ENCODE peak calls at places on chromosome 6, in ten cellular contexts. B, R, Q, O, I, N, W, Y, T and A are unnamed samples.

GRCh38 chr6:169420912-169421543 is 167.4 kb upstream of the THBS2 start:
- DNase-seq in B (no peak), R (peak; percentile 73), Q (no peak), O (peak; percentile 40), I (no peak), N (no peak), W (no peak), Y (peak; percentile 57), T (no peak), A (no peak)

GRCh38 chr6:129766959-129767728 is 57.2 kb upstream of the ARHGAP18 start:
- DNase-seq in B (no peak), R (peak; percentile 22), Q (no peak), O (peak; percentile 41), I (peak; percentile 22), N (peak; percentile 21), W (peak; percentile 52), Y (peak; percentile 77), T (peak; percentile 57), A (peak; percentile 26)

GRCh38 chr6:69796081-69796626 is 656 bp downstream of the LMBRD1 start:
- DNase-seq in B (no peak), R (no peak), Q (no peak), O (no peak), I (no peak), N (no peak), W (peak; percentile 26), Y (peak; percentile 87), T (peak; percentile 55), A (peak; percentile 39)

GRCh38 chr6:122995930-122996796 is at the start of gene CLVS2:
- DNase-seq in B (no peak), R (peak; percentile 20), Q (no peak), O (peak; percentile 17), I (peak; percentile 26), N (peak; percentile 12), W (peak; percentile 4), Y (peak; percentile 89), T (no peak), A (no peak)

GRCh38 chr6:92132446-92132845 is 1286.9 kb downstream of the EPHA7 start:
- DNase-seq in B (no peak), R (no peak), Q (no peak), O (no peak), I (no peak), N (no peak), W (no peak), Y (no peak), T (no peak), A (no peak)

GRCh38 chr6:122610690-122611455 is 668 bp downstream of the PKIB start:
- DNase-seq in B (no peak), R (peak; percentile 82), Q (no peak), O (peak; percentile 30), I (no peak), N (peak; percentile 28), W (no peak), Y (peak; percentile 81), T (peak; percentile 40), A (peak; percentile 38)

GRCh38 chr6:146770965-146771735 is 172.4 kb downstream of the ADGB start:
- DNase-seq in B (no peak), R (peak; percentile 31), Q (no peak), O (no peak), I (no peak), N (peak; percentile 37), W (no peak), Y (no peak), T (peak; percentile 70), A (no peak)

GRCh38 chr6:89475106-89475505 is 42.2 kb downstream of the ANKRD6 start:
- DNase-seq in B (no peak), R (no peak), Q (no peak), O (no peak), I (no peak), N (no peak), W (no peak), Y (no peak), T (no peak), A (no peak)

GRCh38 chr6:95321106-95321505 is 256.2 kb upstream of the MANEA start:
- DNase-seq in B (no peak), R (no peak), Q (no peak), O (no peak), I (no peak), N (no peak), W (no peak), Y (no peak), T (no peak), A (no peak)

GRCh38 chr6:111799576-111800467 is 73.4 kb downstream of the FYN start:
- DNase-seq in B (no peak), R (no peak), Q (no peak), O (no peak), I (no peak), N (no peak), W (no peak), Y (no peak), T (no peak), A (no peak)

GRCh38 chr6:168043193-168043847 is 35.7 kb downstream of the FRMD1 start:
- DNase-seq in B (no peak), R (peak; percentile 3), Q (no peak), O (no peak), I (no peak), N (no peak), W (no peak), Y (no peak), T (no peak), A (no peak)

GRCh38 chr6:168044521-168045130 is 34.4 kb downstream of the FRMD1 start:
- DNase-seq in B (no peak), R (no peak), Q (no peak), O (no peak), I (no peak), N (no peak), W (no peak), Y (no peak), T (no peak), A (no peak)

GRCh38 chr6:168042426-168043192 is 36.4 kb downstream of the FRMD1 start:
- DNase-seq in B (no peak), R (peak; percentile 11), Q (no peak), O (no peak), I (no peak), N (no peak), W (no peak), Y (no peak), T (no peak), A (no peak)

GRCh38 chr6:168045141-168045691 is 33.8 kb downstream of the FRMD1 start:
- DNase-seq in B (no peak), R (no peak), Q (no peak), O (no peak), I (no peak), N (no peak), W (no peak), Y (no peak), T (no peak), A (no peak)

GRCh38 chr6:168043848-168044415 is 35.1 kb downstream of the FRMD1 start:
- DNase-seq in B (no peak), R (no peak), Q (no peak), O (no peak), I (no peak), N (no peak), W (no peak), Y (no peak), T (no peak), A (no peak)
- TF ChIP-seq CTCF in B (no peak), R (no peak), Q (no peak), O (no peak), I (no peak), N (no peak), W (no peak), Y (no peak), T (no peak), A (no peak)

GRCh38 chr6:2988426-2989331 is 11.0 kb upstream of the NQO2 start:
- DNase-seq in B (peak; percentile 92), R (peak; percentile 93), Q (peak; percentile 77), O (peak; percentile 95), I (peak; percentile 86), N (peak; percentile 92), W (peak; percentile 98), Y (peak; percentile 90), T (peak; percentile 98), A (peak; percentile 74)
- TF ChIP-seq CTCF in B (peak; percentile 97), R (peak; percentile 79), Q (peak; percentile 65), O (peak; percentile 73), I (peak; percentile 78), N (peak; percentile 82), W (peak; percentile 70), Y (peak; percentile 59), T (peak; percentile 82), A (peak; percentile 81)

DNA sequence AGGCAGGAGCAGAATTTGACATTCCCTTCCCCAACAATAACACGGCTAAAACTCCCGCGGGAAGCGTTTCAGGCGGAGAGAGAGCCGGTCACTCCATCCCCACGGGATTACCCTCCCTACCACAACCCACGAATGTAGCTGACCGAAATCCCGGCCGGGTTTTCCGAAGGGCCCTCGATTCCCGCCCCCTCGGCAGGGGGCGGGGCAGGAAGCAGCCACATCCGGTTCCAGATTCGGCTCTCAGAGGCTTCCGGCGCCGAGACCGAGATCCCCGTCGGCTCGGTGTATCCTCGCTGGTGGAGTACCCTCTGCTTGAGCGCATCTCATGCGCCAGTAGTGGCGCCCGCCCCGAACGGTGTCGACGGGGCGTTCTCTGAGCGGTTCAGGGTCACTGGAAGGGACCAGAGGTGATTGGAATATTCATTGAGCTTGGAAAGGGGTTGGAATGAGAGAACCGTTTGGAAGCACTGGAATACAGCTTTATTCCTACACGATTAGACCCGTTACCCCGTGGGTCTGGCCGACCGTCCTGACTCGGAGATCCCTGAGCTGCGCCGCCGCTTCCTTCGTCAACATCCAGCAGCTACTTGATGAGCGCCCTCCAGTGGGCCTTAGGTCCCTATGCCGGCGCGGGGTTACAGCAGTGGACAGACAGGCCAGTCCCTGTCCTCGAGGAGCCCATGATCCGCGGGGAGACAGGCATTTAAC is 649 bp upstream of the RGL2 start:
- DNase-seq in B (peak; percentile 72), R (peak; percentile 92), Q (peak; percentile 62), O (peak; percentile 95), I (peak; percentile 93), N (peak; percentile 93), W (peak; percentile 89), Y (peak; percentile 94), T (peak; percentile 88), A (peak; percentile 92)
- TF ChIP-seq CTCF in B (peak; percentile 61), R (peak; percentile 69), Q (peak; percentile 84), O (peak; percentile 79), I (peak; percentile 49), N (peak; percentile 69), W (peak; percentile 83), Y (peak; percentile 71), T (peak; percentile 84), A (peak; percentile 81)

DNA sequence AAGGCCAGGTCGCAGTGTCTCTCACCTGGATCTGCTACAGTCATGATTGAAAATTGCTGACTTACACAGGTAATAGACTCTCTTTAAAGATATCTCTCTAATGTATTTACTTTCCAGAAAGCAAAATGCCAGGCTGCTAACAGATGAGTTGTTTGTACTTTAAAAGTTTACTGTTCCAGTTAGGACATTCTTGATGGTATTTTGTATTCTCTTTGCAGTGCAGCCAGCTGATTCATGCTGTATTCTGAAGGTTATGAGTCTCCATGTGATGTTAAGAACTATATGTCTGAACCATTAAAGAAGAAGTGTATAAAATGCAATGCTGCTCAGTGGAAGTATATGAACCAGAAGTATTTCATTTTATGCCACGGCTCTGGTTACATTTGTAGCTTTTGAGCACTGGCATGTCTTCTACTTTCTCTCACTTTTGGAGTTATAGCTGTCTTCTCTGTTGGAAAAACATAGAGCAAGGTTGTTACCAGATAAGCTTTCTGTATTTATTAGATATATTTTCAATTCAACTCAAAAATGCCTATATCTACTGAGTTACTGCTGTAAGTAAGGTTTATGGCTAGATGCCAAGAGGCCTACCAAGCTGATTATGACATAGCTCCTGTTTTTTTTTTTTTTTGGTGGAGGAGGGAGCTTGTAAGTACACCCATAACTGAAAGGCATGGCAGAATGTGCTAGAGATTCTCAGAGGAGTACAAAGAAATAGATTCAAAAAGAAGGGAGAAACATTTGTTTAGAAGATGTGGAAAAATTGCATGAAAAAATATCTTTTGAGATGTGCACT is 130.5 kb upstream of the MAN1A1 start:
- DNase-seq in B (no peak), R (no peak), Q (peak; percentile 41), O (no peak), I (no peak), N (no peak), W (peak; percentile 20), Y (no peak), T (no peak), A (no peak)
- TF ChIP-seq CTCF in B (no peak), R (no peak), Q (no peak), O (no peak), I (no peak), N (no peak), W (no peak), Y (no peak), T (no peak), A (no peak)